ENCODE peak calls at places on chromosome 7, in ten cellular contexts. P is psoas muscle; C is T-helper 9 cell; B is H7; X is endodermal cell; D is activated T-cell treated with anti-CD3 and anti-CD28 coated beads, Interleukin-2, amount 50 U/mL, for 48 hours; N is EL; S is endothelial cell; L is mucosa of descending colon; E is suprapubic skin. H is an unnamed sample.

GRCh38 chr7:23239709-23240108 is 6.9 kb upstream of the GPNMB start:
- DNase-seq in P (no peak), C (no peak), B (no peak), X (no peak), D (no peak), N (no peak), S (no peak), L (no peak), E (no peak), H (no peak)

GRCh38 chr7:17304926-17305325 is 6.5 kb downstream of the AHR start:
- DNase-seq in P (no peak), C (no peak), B (no peak), X (no peak), D (no peak), N (peak; percentile 93), S (no peak), L (no peak), E (no peak), H (no peak)

GRCh38 chr7:113606325-113606724 is 312.5 kb downstream of the PPP1R3A start:
- DNase-seq in P (no peak), C (no peak), B (no peak), X (no peak), D (no peak), N (no peak), S (no peak), L (no peak), E (no peak), H (no peak)

GRCh38 chr7:22564511-22565045 is 64.6 kb upstream of the STEAP1B start:
- DNase-seq in P (peak; percentile 52), C (no peak), B (no peak), X (no peak), D (no peak), N (peak; percentile 97), S (no peak), L (no peak), E (no peak), H (no peak)

GRCh38 chr7:24836084-24836483 is 78.8 kb upstream of the GSDME start:
- DNase-seq in P (no peak), C (no peak), B (no peak), X (no peak), D (no peak), N (no peak), S (no peak), L (no peak), E (no peak), H (no peak)

GRCh38 chr7:12287886-12288285 is 76.8 kb downstream of the TMEM106B start:
- DNase-seq in P (no peak), C (no peak), B (no peak), X (no peak), D (no peak), N (no peak), S (no peak), L (no peak), E (no peak), H (peak; percentile 71)

GRCh38 chr7:42734568-42734967 is 177.3 kb downstream of the C7orf25 start:
- DNase-seq in P (no peak), C (no peak), B (no peak), X (no peak), D (no peak), N (peak; percentile 25), S (no peak), L (no peak), E (no peak), H (no peak)

GRCh38 chr7:95198891-95199290 is 125.4 kb downstream of the PON1 start:
- DNase-seq in P (no peak), C (no peak), B (no peak), X (no peak), D (no peak), N (no peak), S (no peak), L (no peak), E (no peak), H (no peak)

GRCh38 chr7:128406147-128406985 is 3.4 kb downstream of the IMPDH1 start:
- DNase-seq in P (no peak), C (no peak), B (peak; percentile 57), X (peak; percentile 64), D (no peak), N (no peak), S (peak; percentile 30), L (peak; percentile 30), E (no peak), H (no peak)

GRCh38 chr7:25613912-25614311 is 385.6 kb upstream of the NPVF start:
- DNase-seq in P (no peak), C (no peak), B (no peak), X (no peak), D (peak; percentile 22), N (no peak), S (no peak), L (no peak), E (no peak), H (no peak)

GRCh38 chr7:80428161-80429054 is 83.5 kb downstream of the GNAT3 start:
- DNase-seq in P (no peak), C (no peak), B (peak; percentile 15), X (peak; percentile 61), D (no peak), N (peak; percentile 66), S (peak; percentile 22), L (peak; percentile 51), E (no peak), H (peak; percentile 63)

GRCh38 chr7:100589341-100589935 is 3.3 kb downstream of the FBXO24 start:
- DNase-seq in P (no peak), C (no peak), B (peak; percentile 79), X (peak; percentile 73), D (no peak), N (no peak), S (no peak), L (no peak), E (no peak), H (no peak)

GRCh38 chr7:150688630-150689029 is 3.1 kb downstream of the GIMAP2 start:
- DNase-seq in P (no peak), C (no peak), B (no peak), X (peak; percentile 45), D (no peak), N (no peak), S (no peak), L (no peak), E (no peak), H (no peak)

GRCh38 chr7:670501-671390 is 55.8 kb upstream of the DNAAF5 start:
- DNase-seq in P (no peak), C (no peak), B (peak; percentile 52), X (no peak), D (no peak), N (no peak), S (no peak), L (no peak), E (no peak), H (no peak)

GRCh38 chr7:85890244-85890811 is 703.5 kb upstream of the SEMA3D start:
- DNase-seq in P (no peak), C (no peak), B (peak; percentile 8), X (no peak), D (no peak), N (peak; percentile 13), S (no peak), L (no peak), E (no peak), H (peak; percentile 17)

GRCh38 chr7:157445956-157446295 is 109.1 kb downstream of the DNAJB6 start:
- DNase-seq in P (peak; percentile 35), C (no peak), B (no peak), X (no peak), D (no peak), N (no peak), S (no peak), L (no peak), E (peak; percentile 41), H (no peak)

GRCh38 chr7:18515067-18515466 is 19.5 kb downstream of the HDAC9 start:
- DNase-seq in P (no peak), C (no peak), B (no peak), X (no peak), D (no peak), N (peak; percentile 63), S (no peak), L (no peak), E (no peak), H (no peak)

GRCh38 chr7:69359003-69359555 is 239.2 kb upstream of the AUTS2 start:
- DNase-seq in P (no peak), C (no peak), B (no peak), X (no peak), D (no peak), N (no peak), S (no peak), L (no peak), E (no peak), H (no peak)

GRCh38 chr7:103689262-103689661 is 243.3 kb upstream of the SLC26A5 start:
- DNase-seq in P (no peak), C (no peak), B (no peak), X (no peak), D (no peak), N (no peak), S (no peak), L (no peak), E (no peak), H (no peak)

GRCh38 chr7:130886438-130887135 is 152.6 kb upstream of the KLF14 start:
- DNase-seq in P (peak; percentile 80), C (no peak), B (no peak), X (no peak), D (no peak), N (no peak), S (no peak), L (no peak), E (no peak), H (no peak)

GRCh38 chr7:34247468-34247867 is 342.1 kb downstream of the BMPER start:
- DNase-seq in P (no peak), C (no peak), B (no peak), X (no peak), D (no peak), N (peak; percentile 36), S (no peak), L (no peak), E (no peak), H (no peak)

GRCh38 chr7:38318241-38318640 is 44.8 kb upstream of the TARP start:
- DNase-seq in P (no peak), C (no peak), B (no peak), X (no peak), D (no peak), N (no peak), S (no peak), L (no peak), E (no peak), H (no peak)

GRCh38 chr7:101736077-101736476 is 81.3 kb upstream of the CUX1 start:
- DNase-seq in P (no peak), C (no peak), B (no peak), X (no peak), D (no peak), N (no peak), S (no peak), L (no peak), E (no peak), H (no peak)

GRCh38 chr7:11788568-11788967 is 43.4 kb downstream of the THSD7A start:
- DNase-seq in P (no peak), C (no peak), B (no peak), X (no peak), D (no peak), N (no peak), S (no peak), L (no peak), E (no peak), H (no peak)

GRCh38 chr7:157235357-157236018 is 96.8 kb downstream of the UBE3C start:
- DNase-seq in P (no peak), C (no peak), B (no peak), X (no peak), D (no peak), N (peak; percentile 67), S (no peak), L (no peak), E (no peak), H (no peak)

GRCh38 chr7:121832347-121832746 is 40.6 kb upstream of the PTPRZ1 start:
- DNase-seq in P (no peak), C (no peak), B (no peak), X (no peak), D (no peak), N (no peak), S (no peak), L (peak; percentile 3), E (no peak), H (no peak)

GRCh38 chr7:70614237-70614984 is 517.5 kb upstream of the GALNT17 start:
- DNase-seq in P (peak; percentile 92), C (no peak), B (peak; percentile 78), X (peak; percentile 82), D (no peak), N (peak; percentile 5), S (no peak), L (peak; percentile 47), E (peak; percentile 84), H (peak; percentile 82)

GRCh38 chr7:43151076-43151475 is 38.6 kb downstream of the HECW1 start:
- DNase-seq in P (no peak), C (no peak), B (no peak), X (no peak), D (no peak), N (no peak), S (no peak), L (no peak), E (no peak), H (no peak)